ENCODE peak calls at places on chromosomes 6 and 20, in six cellular contexts. Z is activated naive CD4-positive, alpha-beta T cell treated with anti-CD3 and anti-CD28 coated beads for 36 hours; H is endothelial cell of umbilical vein; M is uterus; T is sciatic nerve; I is cardiac muscle cell. X is an unnamed sample.

GRCh38 chr6:63437058-63437457 is 117.3 kb upstream of the LGSN start:
- DNase-seq in Z (no peak), H (no peak), M (no peak), T (no peak), I (no peak), X (no peak)

GRCh38 chr6:156557269-156557885 is 219.8 kb upstream of the ARID1B start:
- DNase-seq in Z (no peak), H (no peak), M (no peak), T (no peak), I (peak), X (peak)

GRCh38 chr6:101080597-101080996 is 199.5 kb upstream of the ASCC3 start:
- DNase-seq in Z (no peak), H (no peak), M (no peak), T (no peak), I (no peak), X (no peak)

GRCh38 chr20:45470262-45470931 is 844 bp downstream of the WFDC2 start:
- DNase-seq in Z (peak), H (no peak), M (peak), T (peak), I (peak), X (peak)

GRCh38 chr20:62030834-62031434 is 34.7 kb downstream of the TAF4 start:
- DNase-seq in Z (peak), H (no peak), M (no peak), T (no peak), I (no peak), X (no peak)

GRCh38 chr6:146546440-146546839 is 2.8 kb downstream of the RAB32 start:
- DNase-seq in Z (no peak), H (peak), M (no peak), T (no peak), I (no peak), X (no peak)

GRCh38 chr6:25173951-25174474 is 105.2 kb upstream of the CARMIL1 start:
- DNase-seq in Z (no peak), H (peak), M (no peak), T (no peak), I (no peak), X (no peak)

GRCh38 chr6:33621396-33622388 is 570 bp downstream of the ITPR3 start:
- DNase-seq in Z (peak), H (peak), M (peak), T (no peak), I (no peak), X (peak)

GRCh38 chr6:157728183-157728881 is 94.7 kb upstream of the SNX9 start:
- DNase-seq in Z (no peak), H (no peak), M (no peak), T (no peak), I (no peak), X (no peak)

GRCh38 chr6:147561742-147562141 is 53.3 kb downstream of the SAMD5 start:
- DNase-seq in Z (no peak), H (peak), M (no peak), T (no peak), I (no peak), X (no peak)

GRCh38 chr6:41707565-41708200 is 27.7 kb downstream of the TFEB start:
- DNase-seq in Z (peak), H (no peak), M (no peak), T (no peak), I (no peak), X (peak)

GRCh38 chr6:105799051-105799450 is 287.1 kb upstream of the PRDM1 start:
- DNase-seq in Z (no peak), H (no peak), M (peak), T (no peak), I (no peak), X (peak)

GRCh38 chr20:44596010-44596409 is 13.6 kb downstream of the PKIG start:
- DNase-seq in Z (no peak), H (no peak), M (no peak), T (no peak), I (no peak), X (no peak)

GRCh38 chr6:6026513-6027205 is 19.9 kb upstream of the NRN1 start:
- DNase-seq in Z (no peak), H (peak), M (no peak), T (no peak), I (no peak), X (no peak)

GRCh38 chr6:16336056-16336810 is 97.8 kb downstream of the GMPR start:
- DNase-seq in Z (no peak), H (peak), M (no peak), T (peak), I (no peak), X (no peak)

GRCh38 chr6:152142116-152142515 is 334.6 kb downstream of the ESR1 start:
- DNase-seq in Z (no peak), H (no peak), M (no peak), T (no peak), I (no peak), X (no peak)

GRCh38 chr6:56716229-56716628 is 73.5 kb upstream of the DST start:
- DNase-seq in Z (no peak), H (no peak), M (no peak), T (no peak), I (no peak), X (no peak)

GRCh38 chr6:28618889-28619555 is 93.3 kb downstream of the GPX5 start:
- DNase-seq in Z (no peak), H (no peak), M (no peak), T (no peak), I (peak), X (no peak)

X was measured in cerebellar cortex.